ENCODE peak calls at places on chromosome 3, in six cellular contexts. One of them, this sample, is unnamed.

GRCh38 chr3:4995500-4996053 is 16.3 kb downstream of the BHLHE40 start:
- DNase-seq in NCI-H345: no peak
- DNase-seq in stimulated activated CD4-positive, alpha-beta T cell treated with anti-CD3 and anti-CD28 coated beads, Interleukin-2, amount 100 ng/mL, for 4 hours: no peak
- DNase-seq in tibial nerve: no peak
- DNase-seq in astrocyte: peak
- DNase-seq in progenitor cell of endocrine pancreas: no peak
- DNase-seq in this sample: no peak

GRCh38 chr3:38638354-38638753 is 11.1 kb downstream of the SCN5A start:
- DNase-seq in NCI-H345: no peak
- DNase-seq in stimulated activated CD4-positive, alpha-beta T cell treated with anti-CD3 and anti-CD28 coated beads, Interleukin-2, amount 100 ng/mL, for 4 hours: no peak
- DNase-seq in tibial nerve: no peak
- DNase-seq in astrocyte: no peak
- DNase-seq in progenitor cell of endocrine pancreas: no peak
- DNase-seq in this sample: no peak

GRCh38 chr3:131794766-131795381 is 239.9 kb downstream of the CPNE4 start:
- DNase-seq in NCI-H345: peak
- DNase-seq in stimulated activated CD4-positive, alpha-beta T cell treated with anti-CD3 and anti-CD28 coated beads, Interleukin-2, amount 100 ng/mL, for 4 hours: no peak
- DNase-seq in tibial nerve: peak
- DNase-seq in astrocyte: peak
- DNase-seq in progenitor cell of endocrine pancreas: peak
- DNase-seq in this sample: no peak

GRCh38 chr3:12709334-12709733 is 45.4 kb upstream of the RAF1 start:
- DNase-seq in NCI-H345: no peak
- DNase-seq in stimulated activated CD4-positive, alpha-beta T cell treated with anti-CD3 and anti-CD28 coated beads, Interleukin-2, amount 100 ng/mL, for 4 hours: no peak
- DNase-seq in tibial nerve: no peak
- DNase-seq in astrocyte: no peak
- DNase-seq in progenitor cell of endocrine pancreas: no peak
- DNase-seq in this sample: no peak

GRCh38 chr3:40044487-40044886 is 235.1 kb downstream of the MYRIP start:
- DNase-seq in NCI-H345: no peak
- DNase-seq in stimulated activated CD4-positive, alpha-beta T cell treated with anti-CD3 and anti-CD28 coated beads, Interleukin-2, amount 100 ng/mL, for 4 hours: no peak
- DNase-seq in tibial nerve: no peak
- DNase-seq in astrocyte: peak
- DNase-seq in progenitor cell of endocrine pancreas: no peak
- DNase-seq in this sample: no peak

GRCh38 chr3:66435988-66436387 is 64.8 kb downstream of the LRIG1 start:
- DNase-seq in NCI-H345: no peak
- DNase-seq in stimulated activated CD4-positive, alpha-beta T cell treated with anti-CD3 and anti-CD28 coated beads, Interleukin-2, amount 100 ng/mL, for 4 hours: no peak
- DNase-seq in tibial nerve: no peak
- DNase-seq in astrocyte: no peak
- DNase-seq in progenitor cell of endocrine pancreas: no peak
- DNase-seq in this sample: no peak

GRCh38 chr3:174101244-174101643 is 703.7 kb downstream of the NLGN1 start:
- DNase-seq in NCI-H345: no peak
- DNase-seq in stimulated activated CD4-positive, alpha-beta T cell treated with anti-CD3 and anti-CD28 coated beads, Interleukin-2, amount 100 ng/mL, for 4 hours: no peak
- DNase-seq in tibial nerve: no peak
- DNase-seq in astrocyte: peak
- DNase-seq in progenitor cell of endocrine pancreas: no peak
- DNase-seq in this sample: no peak

GRCh38 chr3:146817705-146818104 is 212.6 kb upstream of the PLSCR5 start:
- DNase-seq in NCI-H345: peak
- DNase-seq in stimulated activated CD4-positive, alpha-beta T cell treated with anti-CD3 and anti-CD28 coated beads, Interleukin-2, amount 100 ng/mL, for 4 hours: no peak
- DNase-seq in tibial nerve: no peak
- DNase-seq in astrocyte: peak
- DNase-seq in progenitor cell of endocrine pancreas: no peak
- DNase-seq in this sample: no peak

GRCh38 chr3:124845406-124845805 is 41.8 kb downstream of the ITGB5 start:
- DNase-seq in NCI-H345: no peak
- DNase-seq in stimulated activated CD4-positive, alpha-beta T cell treated with anti-CD3 and anti-CD28 coated beads, Interleukin-2, amount 100 ng/mL, for 4 hours: no peak
- DNase-seq in tibial nerve: peak
- DNase-seq in astrocyte: peak
- DNase-seq in progenitor cell of endocrine pancreas: no peak
- DNase-seq in this sample: no peak

GRCh38 chr3:31704651-31705179 is 172.0 kb downstream of the STT3B start:
- DNase-seq in NCI-H345: no peak
- DNase-seq in stimulated activated CD4-positive, alpha-beta T cell treated with anti-CD3 and anti-CD28 coated beads, Interleukin-2, amount 100 ng/mL, for 4 hours: no peak
- DNase-seq in tibial nerve: no peak
- DNase-seq in astrocyte: peak
- DNase-seq in progenitor cell of endocrine pancreas: no peak
- DNase-seq in this sample: peak

GRCh38 chr3:69370156-69370944 is 15.5 kb downstream of the FRMD4B start:
- DNase-seq in NCI-H345: no peak
- DNase-seq in stimulated activated CD4-positive, alpha-beta T cell treated with anti-CD3 and anti-CD28 coated beads, Interleukin-2, amount 100 ng/mL, for 4 hours: no peak
- DNase-seq in tibial nerve: peak
- DNase-seq in astrocyte: no peak
- DNase-seq in progenitor cell of endocrine pancreas: no peak
- DNase-seq in this sample: no peak

GRCh38 chr3:72380193-72380592 is 468.1 kb downstream of the SHQ1 start:
- DNase-seq in NCI-H345: no peak
- DNase-seq in stimulated activated CD4-positive, alpha-beta T cell treated with anti-CD3 and anti-CD28 coated beads, Interleukin-2, amount 100 ng/mL, for 4 hours: no peak
- DNase-seq in tibial nerve: no peak
- DNase-seq in astrocyte: peak
- DNase-seq in progenitor cell of endocrine pancreas: no peak
- DNase-seq in this sample: no peak

GRCh38 chr3:13650210-13651056 is 101.5 kb downstream of the FBLN2 start:
- DNase-seq in NCI-H345: peak
- DNase-seq in stimulated activated CD4-positive, alpha-beta T cell treated with anti-CD3 and anti-CD28 coated beads, Interleukin-2, amount 100 ng/mL, for 4 hours: peak
- DNase-seq in tibial nerve: peak
- DNase-seq in astrocyte: peak
- DNase-seq in progenitor cell of endocrine pancreas: peak
- DNase-seq in this sample: peak

GRCh38 chr3:197847866-197848401 is 56.9 kb downstream of the LRCH3 start:
- DNase-seq in NCI-H345: no peak
- DNase-seq in stimulated activated CD4-positive, alpha-beta T cell treated with anti-CD3 and anti-CD28 coated beads, Interleukin-2, amount 100 ng/mL, for 4 hours: peak
- DNase-seq in tibial nerve: no peak
- DNase-seq in astrocyte: no peak
- DNase-seq in progenitor cell of endocrine pancreas: no peak
- DNase-seq in this sample: no peak

GRCh38 chr3:131381445-131382291 is at the start of gene NUDT16:
- DNase-seq in NCI-H345: peak
- DNase-seq in stimulated activated CD4-positive, alpha-beta T cell treated with anti-CD3 and anti-CD28 coated beads, Interleukin-2, amount 100 ng/mL, for 4 hours: peak
- DNase-seq in tibial nerve: peak
- DNase-seq in astrocyte: peak
- DNase-seq in progenitor cell of endocrine pancreas: peak
- DNase-seq in this sample: peak

GRCh38 chr3:194572944-194573491 is 60.2 kb downstream of the TMEM44 start:
- DNase-seq in NCI-H345: no peak
- DNase-seq in stimulated activated CD4-positive, alpha-beta T cell treated with anti-CD3 and anti-CD28 coated beads, Interleukin-2, amount 100 ng/mL, for 4 hours: no peak
- DNase-seq in tibial nerve: no peak
- DNase-seq in astrocyte: peak
- DNase-seq in progenitor cell of endocrine pancreas: no peak
- DNase-seq in this sample: no peak

GRCh38 chr3:159867372-159867771 is 121.3 kb upstream of the IL12A start:
- DNase-seq in NCI-H345: no peak
- DNase-seq in stimulated activated CD4-positive, alpha-beta T cell treated with anti-CD3 and anti-CD28 coated beads, Interleukin-2, amount 100 ng/mL, for 4 hours: no peak
- DNase-seq in tibial nerve: no peak
- DNase-seq in astrocyte: no peak
- DNase-seq in progenitor cell of endocrine pancreas: no peak
- DNase-seq in this sample: no peak

GRCh38 chr3:55701997-55702396 is 214.9 kb upstream of the WNT5A start:
- DNase-seq in NCI-H345: peak
- DNase-seq in stimulated activated CD4-positive, alpha-beta T cell treated with anti-CD3 and anti-CD28 coated beads, Interleukin-2, amount 100 ng/mL, for 4 hours: no peak
- DNase-seq in tibial nerve: no peak
- DNase-seq in astrocyte: peak
- DNase-seq in progenitor cell of endocrine pancreas: no peak
- DNase-seq in this sample: no peak

GRCh38 chr3:10467904-10468610 is 37.3 kb downstream of the ATP2B2 start:
- DNase-seq in NCI-H345: no peak
- DNase-seq in stimulated activated CD4-positive, alpha-beta T cell treated with anti-CD3 and anti-CD28 coated beads, Interleukin-2, amount 100 ng/mL, for 4 hours: no peak
- DNase-seq in tibial nerve: no peak
- DNase-seq in astrocyte: no peak
- DNase-seq in progenitor cell of endocrine pancreas: no peak
- DNase-seq in this sample: no peak

GRCh38 chr3:156293566-156293965 is 173.2 kb downstream of the KCNAB1 start:
- DNase-seq in NCI-H345: no peak
- DNase-seq in stimulated activated CD4-positive, alpha-beta T cell treated with anti-CD3 and anti-CD28 coated beads, Interleukin-2, amount 100 ng/mL, for 4 hours: no peak
- DNase-seq in tibial nerve: no peak
- DNase-seq in astrocyte: no peak
- DNase-seq in progenitor cell of endocrine pancreas: no peak
- DNase-seq in this sample: no peak

GRCh38 chr3:124850633-124851032 is 36.5 kb downstream of the ITGB5 start:
- DNase-seq in NCI-H345: no peak
- DNase-seq in stimulated activated CD4-positive, alpha-beta T cell treated with anti-CD3 and anti-CD28 coated beads, Interleukin-2, amount 100 ng/mL, for 4 hours: no peak
- DNase-seq in tibial nerve: no peak
- DNase-seq in astrocyte: peak
- DNase-seq in progenitor cell of endocrine pancreas: no peak
- DNase-seq in this sample: no peak

GRCh38 chr3:36656873-36657272 is 107.5 kb downstream of the DCLK3 start:
- DNase-seq in NCI-H345: no peak
- DNase-seq in stimulated activated CD4-positive, alpha-beta T cell treated with anti-CD3 and anti-CD28 coated beads, Interleukin-2, amount 100 ng/mL, for 4 hours: no peak
- DNase-seq in tibial nerve: no peak
- DNase-seq in astrocyte: no peak
- DNase-seq in progenitor cell of endocrine pancreas: no peak
- DNase-seq in this sample: no peak

GRCh38 chr3:100954199-100954935 is 38.9 kb downstream of the ABI3BP start:
- DNase-seq in NCI-H345: no peak
- DNase-seq in stimulated activated CD4-positive, alpha-beta T cell treated with anti-CD3 and anti-CD28 coated beads, Interleukin-2, amount 100 ng/mL, for 4 hours: no peak
- DNase-seq in tibial nerve: no peak
- DNase-seq in astrocyte: no peak
- DNase-seq in progenitor cell of endocrine pancreas: no peak
- DNase-seq in this sample: no peak

GRCh38 chr3:81443948-81444347 is 317.5 kb downstream of the GBE1 start:
- DNase-seq in NCI-H345: no peak
- DNase-seq in stimulated activated CD4-positive, alpha-beta T cell treated with anti-CD3 and anti-CD28 coated beads, Interleukin-2, amount 100 ng/mL, for 4 hours: no peak
- DNase-seq in tibial nerve: no peak
- DNase-seq in astrocyte: peak
- DNase-seq in progenitor cell of endocrine pancreas: no peak
- DNase-seq in this sample: no peak

GRCh38 chr3:129061888-129062834 is 1.6 kb downstream of the GP9 start:
- DNase-seq in NCI-H345: no peak
- DNase-seq in stimulated activated CD4-positive, alpha-beta T cell treated with anti-CD3 and anti-CD28 coated beads, Interleukin-2, amount 100 ng/mL, for 4 hours: no peak
- DNase-seq in tibial nerve: no peak
- DNase-seq in astrocyte: no peak
- DNase-seq in progenitor cell of endocrine pancreas: no peak
- DNase-seq in this sample: no peak

GRCh38 chr3:126352476-126353454 is 4.4 kb downstream of the KLF15 start:
- DNase-seq in NCI-H345: no peak
- DNase-seq in stimulated activated CD4-positive, alpha-beta T cell treated with anti-CD3 and anti-CD28 coated beads, Interleukin-2, amount 100 ng/mL, for 4 hours: no peak
- DNase-seq in tibial nerve: peak
- DNase-seq in astrocyte: no peak
- DNase-seq in progenitor cell of endocrine pancreas: no peak
- DNase-seq in this sample: no peak

GRCh38 chr3:23113455-23114171 is 89.5 kb upstream of the UBE2E2 start:
- DNase-seq in NCI-H345: no peak
- DNase-seq in stimulated activated CD4-positive, alpha-beta T cell treated with anti-CD3 and anti-CD28 coated beads, Interleukin-2, amount 100 ng/mL, for 4 hours: no peak
- DNase-seq in tibial nerve: peak
- DNase-seq in astrocyte: peak
- DNase-seq in progenitor cell of endocrine pancreas: no peak
- DNase-seq in this sample: no peak

GRCh38 chr3:8307545-8308110 is 194.0 kb upstream of the LMCD1 start:
- DNase-seq in NCI-H345: peak
- DNase-seq in stimulated activated CD4-positive, alpha-beta T cell treated with anti-CD3 and anti-CD28 coated beads, Interleukin-2, amount 100 ng/mL, for 4 hours: no peak
- DNase-seq in tibial nerve: no peak
- DNase-seq in astrocyte: no peak
- DNase-seq in progenitor cell of endocrine pancreas: no peak
- DNase-seq in this sample: no peak

This sample was measured in GOT3.